ENCODE peak calls at places on chromosomes 6 and 20, in eight cellular contexts. J is Peyer's patch, I is cardiac fibroblast, O is epithelial cell of esophagus, H is ovary, M is heart right ventricle, K is HuH-7.5, Z is T-helper 9 cell. W is an unnamed sample.
A peak's percentile ranks its signal among the peaks of the same experiment; 100 is the strongest.

GRCh38 chr20:24684954-24685691 is 215.7 kb downstream of the SYNDIG1 start:
- DNase-seq in K (no peak), H (no peak), O (no peak), I (no peak), M (no peak), J (peak; percentile 38), Z (no peak), W (no peak)

GRCh38 chr20:57346477-57346876 is 4.6 kb upstream of the RAE1 start:
- DNase-seq in I (peak; percentile 80), O (peak; percentile 71), K (peak; percentile 57), J (peak; percentile 90), Z (peak; percentile 65), M (peak; percentile 62), H (peak; percentile 75), W (peak; percentile 74)

GRCh38 chr6:143058987-143059386 is 1.7 kb upstream of the AIG1 start:
- DNase-seq in K (no peak), M (no peak), O (no peak), Z (no peak), H (no peak), J (no peak), I (no peak), W (peak; percentile 80)

GRCh38 chr20:1033751-1034419 is 31.8 kb upstream of the RSPO4 start:
- DNase-seq in Z (no peak), O (no peak), M (no peak), K (no peak), J (no peak), H (no peak), I (no peak), W (peak; percentile 60)

GRCh38 chr6:44452725-44453124 is 65.2 kb downstream of the CDC5L start:
- DNase-seq in O (peak; percentile 80), K (no peak), J (no peak), Z (no peak), M (no peak), I (peak; percentile 47), H (no peak), W (peak; percentile 27)

GRCh38 chr6:33766921-33767700 is 20.4 kb upstream of the IP6K3 start:
- DNase-seq in O (no peak), K (no peak), M (no peak), H (no peak), I (no peak), J (no peak), Z (no peak), W (no peak)

GRCh38 chr20:23179766-23180403 is 93.8 kb upstream of the CD93 start:
- DNase-seq in I (peak; percentile 43), K (no peak), M (no peak), H (no peak), O (no peak), J (no peak), Z (no peak), W (no peak)

GRCh38 chr6:162055365-162055764 is 672.2 kb downstream of the PRKN start:
- DNase-seq in K (no peak), M (no peak), O (no peak), I (no peak), H (no peak), J (no peak), Z (no peak), W (peak; percentile 23)

GRCh38 chr6:77457720-77458349 is 5.5 kb downstream of the HTR1B start:
- DNase-seq in I (peak; percentile 96), J (peak; percentile 70), O (peak; percentile 92), Z (peak; percentile 11), H (peak; percentile 67), K (peak; percentile 66), M (peak; percentile 39), W (peak; percentile 81)

GRCh38 chr20:37544386-37544785 is 16.7 kb upstream of the BLCAP start:
- DNase-seq in M (no peak), K (no peak), H (no peak), O (no peak), Z (no peak), I (no peak), J (peak; percentile 8), W (no peak)

GRCh38 chr6:152398316-152398715 is 238.8 kb downstream of the SYNE1 start:
- DNase-seq in O (no peak), M (no peak), J (no peak), I (no peak), K (no peak), Z (no peak), H (no peak), W (no peak)

GRCh38 chr6:167546611-167547327 is 221.9 kb downstream of the TTLL2 start:
- DNase-seq in Z (no peak), O (no peak), J (no peak), K (no peak), H (peak; percentile 36), I (no peak), M (no peak), W (peak; percentile 84)

GRCh38 chr6:12654526-12654925 is 62.0 kb upstream of the PHACTR1 start:
- DNase-seq in J (no peak), Z (no peak), I (no peak), K (no peak), H (no peak), M (no peak), O (peak; percentile 4), W (no peak)

GRCh38 chr20:3739054-3739925 is 6.8 kb downstream of the HSPA12B start:
- DNase-seq in J (no peak), O (no peak), I (peak; percentile 18), K (no peak), H (no peak), M (peak; percentile 62), Z (no peak), W (no peak)

GRCh38 chr6:4055420-4056041 is 23.4 kb downstream of the FAM217A start:
- DNase-seq in O (peak; percentile 91), I (peak; percentile 74), M (no peak), K (peak; percentile 5), J (peak; percentile 58), Z (no peak), H (no peak), W (peak; percentile 78)

GRCh38 chr20:9374068-9374467 is 140.3 kb upstream of the LAMP5 start:
- DNase-seq in M (no peak), O (no peak), J (no peak), K (no peak), H (no peak), I (no peak), Z (no peak), W (no peak)

GRCh38 chr6:46011241-46012085 is 4.2 kb downstream of the CLIC5 start:
- DNase-seq in I (no peak), Z (peak; percentile 37), M (no peak), H (no peak), O (no peak), J (peak; percentile 87), K (no peak), W (peak; percentile 37)

GRCh38 chr20:14918981-14919380 is 581.6 kb upstream of the FLRT3 start:
- DNase-seq in J (no peak), Z (no peak), M (no peak), O (no peak), I (no peak), K (no peak), H (no peak), W (no peak)

GRCh38 chr6:160967833-160968232 is 23.7 kb upstream of the MAP3K4 start:
- DNase-seq in I (no peak), H (no peak), K (no peak), Z (no peak), J (no peak), M (no peak), O (no peak), W (no peak)

GRCh38 chr6:15081437-15081836 is 164.4 kb upstream of the JARID2 start:
- DNase-seq in H (no peak), M (no peak), O (no peak), I (no peak), K (no peak), Z (no peak), J (no peak), W (no peak)

GRCh38 chr20:33664762-33665144 is 2.0 kb upstream of the ACTL10 start:
- DNase-seq in M (no peak), O (no peak), I (no peak), H (no peak), J (no peak), Z (no peak), K (no peak), W (peak; percentile 69)

GRCh38 chr6:170084166-170084730 is 206.6 kb downstream of the DLL1 start:
- DNase-seq in K (no peak), M (no peak), J (peak; percentile 22), I (no peak), O (no peak), Z (no peak), H (no peak), W (no peak)

GRCh38 chr20:25148181-25148981 is 47.1 kb upstream of the ENTPD6 start:
- DNase-seq in I (peak; percentile 61), Z (peak; percentile 32), K (no peak), H (peak; percentile 81), M (peak; percentile 40), O (peak; percentile 26), J (peak; percentile 62), W (peak; percentile 89)

GRCh38 chr6:150600302-150601017 is 775 bp downstream of the PLEKHG1 start:
- DNase-seq in K (peak; percentile 92), J (peak; percentile 92), O (peak; percentile 79), I (peak; percentile 66), M (peak; percentile 55), H (peak; percentile 69), Z (peak; percentile 43), W (peak; percentile 93)

GRCh38 chr6:159042003-159042823 is 2.6 kb downstream of the TAGAP start:
- DNase-seq in K (peak; percentile 51), O (peak; percentile 85), I (peak; percentile 66), H (peak; percentile 50), Z (peak; percentile 52), M (no peak), J (peak; percentile 91), W (peak; percentile 90)

GRCh38 chr6:37691904-37692806 is 5.5 kb downstream of the MDGA1 start:
- DNase-seq in J (peak; percentile 89), O (peak; percentile 80), K (peak; percentile 92), H (peak; percentile 82), Z (peak; percentile 78), M (peak; percentile 74), I (peak; percentile 69), W (peak; percentile 76)

GRCh38 chr6:168192195-168192900 is 113.3 kb upstream of the FRMD1 start:
- DNase-seq in J (peak; percentile 29), I (no peak), K (no peak), M (no peak), O (no peak), Z (no peak), H (no peak), W (peak; percentile 51)

GRCh38 chr6:44388135-44388487 is 605 bp downstream of the CDC5L start:
- DNase-seq in M (no peak), H (no peak), K (no peak), O (no peak), I (no peak), Z (no peak), J (no peak), W (peak; percentile 59)

GRCh38 chr6:44664716-44665115 is 277.2 kb downstream of the CDC5L start:
- DNase-seq in M (no peak), H (no peak), Z (no peak), I (peak; percentile 30), O (no peak), J (no peak), K (no peak), W (no peak)

GRCh38 chr6:109446541-109446940 is 6.0 kb downstream of the SMPD2 start:
- DNase-seq in I (no peak), O (no peak), M (no peak), K (no peak), H (no peak), J (no peak), Z (no peak), W (no peak)

GRCh38 chr20:41316602-41317535 is 662 bp downstream of the ZHX3 start:
- DNase-seq in I (peak; percentile 81), J (peak; percentile 92), Z (peak; percentile 70), M (peak; percentile 88), O (peak; percentile 80), K (peak; percentile 94), H (peak; percentile 88), W (peak; percentile 75)

GRCh38 chr6:17334265-17334664 is 53.1 kb downstream of the RBM24 start:
- DNase-seq in J (no peak), M (no peak), Z (no peak), H (no peak), O (peak; percentile 40), I (peak; percentile 8), K (no peak), W (no peak)

GRCh38 chr20:11352041-11352440 is 565.7 kb upstream of the BTBD3 start:
- DNase-seq in H (no peak), J (no peak), I (no peak), K (no peak), O (no peak), M (no peak), Z (no peak), W (no peak)

GRCh38 chr20:63363981-63364536 is 2.9 kb upstream of the CHRNA4 start:
- DNase-seq in H (no peak), K (no peak), I (no peak), O (no peak), M (peak; percentile 3), Z (no peak), J (no peak), W (no peak)

W was measured in DMS53.